ENCODE peak calls at places on chromosomes 1 and 21, in eight cellular contexts. O is non-pigmented ciliary epithelial cell, K is T-cell, B is left ventricle myocardium superior, H is osteocyte, J is NCI-H69, S is NCI-H1436, W is T-helper 1 cell. P is an unnamed sample.

GRCh38 chr1:19435851-19436465 is 49.4 kb downstream of the CAPZB start:
- DNase-seq in J (no peak), H (no peak), O (no peak), W (no peak), S (no peak), K (no peak), B (no peak), P (no peak)

GRCh38 chr1:188904201-188904600 is 1573.5 kb downstream of the BRINP3 start:
- DNase-seq in K (no peak), W (no peak), H (no peak), B (no peak), S (no peak), O (no peak), J (peak), P (peak)

GRCh38 chr21:44920694-44921604 is at the start of gene ITGB2:
- DNase-seq in O (no peak), K (peak), W (peak), S (no peak), B (peak), J (no peak), H (no peak), P (no peak)

GRCh38 chr1:15574741-15575140 is 10.1 kb downstream of the AGMAT start:
- DNase-seq in O (no peak), B (no peak), J (no peak), W (no peak), K (no peak), H (no peak), S (no peak), P (no peak)

GRCh38 chr1:228920791-228921190 is 185.5 kb downstream of the RHOU start:
- DNase-seq in B (no peak), S (no peak), K (no peak), J (no peak), W (no peak), O (no peak), H (no peak), P (no peak)

GRCh38 chr1:203480525-203481084 is 5.0 kb downstream of the PRELP start:
- DNase-seq in W (peak), J (peak), K (peak), B (peak), O (no peak), S (peak), H (peak), P (peak)

GRCh38 chr21:44432841-44433790 is 22.2 kb upstream of the LRRC3 start:
- DNase-seq in S (no peak), O (no peak), K (no peak), B (no peak), H (peak), J (no peak), W (no peak), P (no peak)

GRCh38 chr1:160006312-160006940 is 25.4 kb downstream of the PIGM start:
- DNase-seq in O (no peak), J (peak), K (peak), W (peak), B (peak), H (no peak), S (peak), P (peak)

GRCh38 chr1:246513041-246513440 is 6.0 kb upstream of the SMYD3 start:
- DNase-seq in W (no peak), S (no peak), J (no peak), O (no peak), B (no peak), H (no peak), K (no peak), P (no peak)

GRCh38 chr1:99986656-99987225 is 16.9 kb downstream of the SLC35A3 start:
- DNase-seq in O (no peak), J (no peak), W (no peak), S (no peak), B (no peak), H (no peak), K (no peak), P (no peak)

GRCh38 chr1:245520611-245521010 is 365.8 kb downstream of the KIF26B start:
- DNase-seq in W (no peak), O (no peak), S (no peak), J (no peak), K (no peak), H (no peak), B (no peak), P (no peak)

GRCh38 chr1:161209790-161210409 is 5.2 kb upstream of the FCER1G start:
- DNase-seq in K (peak), H (no peak), J (peak), B (peak), O (no peak), S (peak), W (peak), P (peak)

GRCh38 chr1:101283443-101283842 is 46.6 kb downstream of the S1PR1 start:
- DNase-seq in J (no peak), B (no peak), S (no peak), W (no peak), H (no peak), K (no peak), O (no peak), P (no peak)

GRCh38 chr1:27682351-27682944 is 10.5 kb upstream of the IFI6 start:
- DNase-seq in K (no peak), B (no peak), O (no peak), W (no peak), H (no peak), S (no peak), J (no peak), P (no peak)

GRCh38 chr1:50846224-50846839 is 113.7 kb downstream of the FAF1 start:
- DNase-seq in W (no peak), S (no peak), B (no peak), O (no peak), J (no peak), H (no peak), K (no peak), P (no peak)

GRCh38 chr1:84502892-84503291 is 3.3 kb upstream of the SPATA1 start:
- DNase-seq in O (no peak), B (no peak), H (no peak), J (no peak), S (no peak), W (no peak), K (no peak), P (no peak)

GRCh38 chr21:29656504-29657227 is 283.1 kb downstream of the GRIK1 start:
- DNase-seq in H (no peak), W (peak), S (no peak), J (no peak), O (no peak), B (no peak), K (no peak), P (no peak)

GRCh38 chr1:182143154-182143657 is 81.7 kb upstream of the ZNF648 start:
- DNase-seq in W (peak), S (peak), J (peak), O (no peak), B (peak), K (peak), H (peak), P (peak)

GRCh38 chr1:25902462-25902861 is 3.8 kb downstream of the STMN1 start:
- DNase-seq in B (no peak), W (no peak), J (no peak), O (no peak), S (no peak), H (no peak), K (no peak), P (no peak)

GRCh38 chr1:3590951-3591865 is 20.1 kb downstream of the MEGF6 start:
- DNase-seq in S (no peak), O (no peak), B (no peak), J (no peak), W (no peak), H (no peak), K (no peak), P (no peak)

GRCh38 chr1:239893127-239893731 is 198.5 kb upstream of the FMN2 start:
- DNase-seq in H (no peak), W (peak), O (no peak), K (no peak), B (no peak), S (no peak), J (peak), P (no peak)

GRCh38 chr21:38349111-38349746 is 92.4 kb downstream of the KCNJ15 start:
- DNase-seq in S (peak), B (no peak), J (peak), H (no peak), W (no peak), K (no peak), O (peak), P (no peak)

GRCh38 chr21:43341349-43342163 is 85.4 kb downstream of the SIK1 start:
- DNase-seq in H (no peak), J (peak), K (no peak), W (no peak), S (no peak), B (peak), O (no peak), P (no peak)

GRCh38 chr1:36585760-36586072 is 103.0 kb upstream of the CSF3R start:
- DNase-seq in J (peak), H (no peak), W (no peak), O (no peak), B (no peak), K (no peak), S (no peak), P (no peak)

GRCh38 chr1:196449459-196449858 is 158.8 kb downstream of the KCNT2 start:
- DNase-seq in B (no peak), H (no peak), O (no peak), W (no peak), S (no peak), J (no peak), K (no peak), P (no peak)

GRCh38 chr1:40389234-40389815 is 15.8 kb downstream of the SMAP2 start:
- DNase-seq in W (no peak), K (peak), J (peak), O (no peak), S (no peak), H (no peak), B (no peak), P (no peak)

GRCh38 chr21:15455819-15456462 is 273.8 kb upstream of the USP25 start:
- DNase-seq in O (no peak), W (no peak), K (no peak), S (no peak), H (no peak), J (no peak), B (no peak), P (peak)

GRCh38 chr1:167991546-167991945 is 54.7 kb upstream of the MPC2 start:
- DNase-seq in H (no peak), W (no peak), O (no peak), J (no peak), K (no peak), S (no peak), B (no peak), P (no peak)

GRCh38 chr1:54271341-54271740 is 71.4 kb downstream of the MRPL37 start:
- DNase-seq in J (no peak), O (no peak), W (no peak), S (no peak), K (no peak), H (no peak), B (peak), P (no peak)

GRCh38 chr21:31316488-31317169 is 27.4 kb downstream of the TIAM1 start:
- DNase-seq in O (peak), K (no peak), W (no peak), H (no peak), B (no peak), S (no peak), J (no peak), P (no peak)

GRCh38 chr1:117612517-117613248 is 6.8 kb downstream of the TENT5C start:
- DNase-seq in H (no peak), K (no peak), J (no peak), W (peak), O (no peak), B (no peak), S (no peak), P (peak)

GRCh38 chr1:32249831-32250525 is 1.1 kb upstream of the LCK start:
- DNase-seq in W (peak), O (no peak), S (peak), B (no peak), J (peak), H (no peak), K (peak), P (peak)

GRCh38 chr1:228416217-228416971 is at the start of gene TRIM17:
- DNase-seq in K (no peak), B (peak), H (no peak), W (peak), S (peak), J (peak), O (no peak), P (peak)

GRCh38 chr1:233933339-233933738 is 28.9 kb downstream of the SLC35F3 start:
- DNase-seq in K (no peak), J (no peak), H (no peak), O (no peak), B (no peak), W (no peak), S (no peak), P (no peak)

GRCh38 chr1:232557661-232558260 is 72.2 kb downstream of the SIPA1L2 start:
- DNase-seq in H (no peak), B (no peak), W (no peak), J (peak), S (no peak), O (no peak), K (no peak), P (no peak)

GRCh38 chr1:905071-905749 is 18.5 kb upstream of the SAMD11 start:
- DNase-seq in S (no peak), B (peak), O (no peak), J (peak), H (peak), K (no peak), W (no peak), P (peak)